ENCODE peak calls at places on chromosomes 6 and 20, in seven cellular contexts. S, K, Y, F, D, Q and X are unnamed samples.

GRCh38 chr20:62370115-62370806 is 3.1 kb upstream of the LAMA5 start:
- DNase-seq in F (peak; percentile 82), D (peak; percentile 58), Y (no peak), K (no peak), Q (no peak), S (peak; percentile 59), X (no peak)

GRCh38 chr20:50284811-50285375 is 94.3 kb downstream of the CEBPB start:
- DNase-seq in S (no peak), Q (no peak), Y (peak; percentile 65), D (no peak), F (no peak), K (peak; percentile 82), X (no peak)

GRCh38 chr6:106136845-106137244 is 50.7 kb downstream of the PRDM1 start:
- DNase-seq in Q (no peak), S (no peak), F (no peak), D (no peak), Y (no peak), K (no peak), X (no peak)

GRCh38 chr6:148969679-148970078 is 222.8 kb downstream of the UST start:
- DNase-seq in Q (peak; percentile 13), S (peak; percentile 29), Y (no peak), K (no peak), D (no peak), F (peak; percentile 70), X (no peak)

GRCh38 chr6:128295670-128296069 is 224.7 kb downstream of the PTPRK start:
- DNase-seq in Y (no peak), K (no peak), Q (no peak), S (no peak), D (no peak), F (no peak), X (no peak)

GRCh38 chr20:31663838-31664695 is 26.4 kb downstream of the COX4I2 start:
- DNase-seq in S (no peak), Y (no peak), D (peak; percentile 46), K (no peak), F (no peak), Q (peak; percentile 77), X (no peak)

GRCh38 chr20:49028684-49029083 is 17.4 kb upstream of the CSE1L start:
- DNase-seq in Q (no peak), Y (peak; percentile 47), D (no peak), S (no peak), F (peak; percentile 13), K (no peak), X (no peak)

GRCh38 chr6:100257661-100258395 is 206.9 kb downstream of the SIM1 start:
- DNase-seq in D (no peak), F (peak; percentile 68), Y (no peak), S (no peak), K (no peak), Q (no peak), X (no peak)

GRCh38 chr20:31605902-31606677 is 1.0 kb downstream of the ID1 start:
- DNase-seq in S (no peak), Q (no peak), F (no peak), D (peak; percentile 84), Y (peak; percentile 52), K (no peak), X (peak; percentile 74)

GRCh38 chr6:39885691-39886090 is 48.6 kb downstream of the MOCS1 start:
- DNase-seq in S (no peak), K (no peak), D (no peak), F (no peak), Q (no peak), Y (no peak), X (no peak)

GRCh38 chr6:101231606-101232235 is 161.8 kb upstream of the GRIK2 start:
- DNase-seq in Q (no peak), K (no peak), Y (no peak), D (no peak), F (no peak), S (no peak), X (no peak)

GRCh38 chr20:15930324-15931305 is 642.6 kb downstream of the KIF16B start:
- DNase-seq in Y (peak; percentile 39), S (no peak), K (no peak), Q (peak; percentile 32), F (no peak), D (no peak), X (no peak)

GRCh38 chr20:33285861-33286495 is 3.0 kb downstream of the BPIFB1 start:
- DNase-seq in Q (no peak), S (no peak), K (no peak), D (no peak), Y (no peak), F (no peak), X (no peak)

GRCh38 chr6:107665386-107665785 is 158.7 kb downstream of the SCML4 start:
- DNase-seq in D (peak; percentile 39), K (no peak), Y (no peak), S (no peak), F (peak; percentile 70), Q (no peak), X (no peak)

GRCh38 chr20:41072099-41072798 is 43.6 kb downstream of the TOP1 start:
- DNase-seq in S (peak; percentile 18), Q (peak; percentile 22), Y (no peak), D (no peak), K (peak; percentile 33), F (peak; percentile 88), X (peak; percentile 79)

GRCh38 chr20:63350597-63351379 is 10.4 kb downstream of the CHRNA4 start:
- DNase-seq in K (no peak), F (no peak), Q (no peak), Y (no peak), D (peak; percentile 46), S (no peak), X (no peak)

GRCh38 chr6:140980265-140980887 is 1152.3 kb upstream of the GJE1 start:
- DNase-seq in D (no peak), F (peak; percentile 14), K (no peak), Q (no peak), Y (no peak), S (no peak), X (no peak)

GRCh38 chr20:49951160-49951559 is 15.0 kb downstream of the RNF114 start:
- DNase-seq in S (no peak), K (no peak), Q (no peak), Y (no peak), F (peak; percentile 74), D (no peak), X (no peak)

GRCh38 chr6:118581489-118581959 is 33.4 kb downstream of the PLN start:
- DNase-seq in S (no peak), K (no peak), Y (no peak), D (no peak), Q (peak; percentile 39), F (peak; percentile 75), X (no peak)

GRCh38 chr20:6767166-6767535 is 335 bp upstream of the BMP2 start:
- DNase-seq in D (no peak), Q (no peak), K (no peak), Y (no peak), S (no peak), F (no peak), X (no peak)

GRCh38 chr20:6768228-6769185 is 1.0 kb downstream of the BMP2 start:
- DNase-seq in Y (peak; percentile 44), F (peak; percentile 38), D (peak; percentile 46), S (peak; percentile 29), Q (peak; percentile 38), K (peak; percentile 19), X (no peak)

GRCh38 chr20:6767536-6768227 is at the start of gene BMP2:
- DNase-seq in K (peak; percentile 53), Q (peak; percentile 53), F (peak; percentile 65), Y (peak; percentile 82), S (peak; percentile 47), D (peak; percentile 92), X (no peak)

GRCh38 chr20:6766433-6766832 is 1.1 kb upstream of the BMP2 start:
- DNase-seq in F (no peak), Q (no peak), Y (no peak), S (no peak), K (no peak), D (no peak), X (no peak)

GRCh38 chr20:6769953-6770831 is 2.7 kb downstream of the BMP2 start:
- DNase-seq in K (peak; percentile 46), D (peak; percentile 93), S (peak; percentile 23), F (peak; percentile 23), Y (peak; percentile 23), Q (peak; percentile 43), X (no peak)
- H3K27ac ChIP-seq in K (no peak overlapping the region), D (peak overlapping the region; percentile 18), S (no peak overlapping the region), F (no peak overlapping the region), Y (no peak overlapping the region), Q (peak overlapping the region; percentile 55), X (no peak overlapping the region)

GRCh38 chr6:71393471-71393870 is 104.9 kb downstream of the OGFRL1 start:
- DNase-seq in Y (no peak), F (no peak), S (peak; percentile 45), D (no peak), Q (no peak), K (no peak), X (no peak)
- H3K27me3 ChIP-seq in Y (no peaks in the 10 kb centered on the region), F (no peaks in the 10 kb centered on the region), S (no peaks in the 10 kb centered on the region), D (no peaks in the 10 kb centered on the region), Q (no peaks in the 10 kb centered on the region), K (no peaks in the 10 kb centered on the region), X (no peaks in the 10 kb centered on the region)

GRCh38 chr6:143732539-143732938 is 54.8 kb downstream of the PHACTR2 start:
- DNase-seq in Q (no peak), S (no peak), D (no peak), F (no peak), Y (no peak), K (no peak), X (no peak)
- H3K4me3 ChIP-seq in Q (no peak overlapping the region), S (no peak overlapping the region), D (no peak overlapping the region), F (no peak overlapping the region), Y (no peak overlapping the region), K (no peak overlapping the region), X (no peak overlapping the region)

DNA sequence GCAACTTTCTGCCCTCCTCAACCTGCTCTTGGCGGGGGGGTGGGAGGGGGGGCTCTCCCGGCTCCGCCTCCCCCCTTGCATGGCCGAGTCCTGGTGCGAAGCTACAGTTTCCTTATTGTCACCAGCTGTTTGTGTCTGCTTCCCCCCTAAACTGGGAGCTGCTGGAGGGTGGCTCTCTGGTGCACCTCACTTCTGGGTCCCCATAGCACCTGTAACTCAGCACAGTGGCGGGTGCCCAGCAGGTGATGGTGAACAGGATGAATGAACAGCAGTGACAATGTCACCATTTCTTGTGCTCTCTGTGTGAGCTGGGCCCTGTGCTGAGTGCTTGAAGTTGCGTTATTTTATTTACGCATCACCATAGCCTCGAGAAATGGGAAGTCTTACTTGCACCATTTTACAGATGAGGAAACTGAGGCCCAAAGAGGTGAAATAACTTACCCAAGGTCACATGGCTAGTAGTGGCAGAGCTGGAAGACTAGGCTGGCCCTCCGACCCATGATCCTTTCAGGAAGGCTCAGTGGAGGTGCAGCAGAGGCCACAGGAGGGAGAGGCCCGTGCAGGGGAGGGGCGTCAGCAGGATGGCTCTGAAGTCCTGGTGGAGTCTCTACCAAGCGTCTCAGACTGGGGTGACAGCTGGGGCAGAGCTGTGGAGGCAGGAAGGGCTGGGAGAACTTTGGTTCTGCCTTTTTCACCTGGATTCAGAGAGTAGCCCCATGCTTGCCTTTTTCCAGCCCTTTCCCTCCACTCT is 41.8 kb downstream of the SRC start:
- DNase-seq in Y (peak; percentile 20), K (no peak), Q (no peak), F (no peak), D (no peak), S (no peak), X (no peak)
- H3K27ac ChIP-seq in Y (no peak overlapping the region), K (no peak overlapping the region), Q (no peak overlapping the region), F (no peak overlapping the region), D (no peak overlapping the region), S (no peak overlapping the region), X (no peak overlapping the region)

DNA sequence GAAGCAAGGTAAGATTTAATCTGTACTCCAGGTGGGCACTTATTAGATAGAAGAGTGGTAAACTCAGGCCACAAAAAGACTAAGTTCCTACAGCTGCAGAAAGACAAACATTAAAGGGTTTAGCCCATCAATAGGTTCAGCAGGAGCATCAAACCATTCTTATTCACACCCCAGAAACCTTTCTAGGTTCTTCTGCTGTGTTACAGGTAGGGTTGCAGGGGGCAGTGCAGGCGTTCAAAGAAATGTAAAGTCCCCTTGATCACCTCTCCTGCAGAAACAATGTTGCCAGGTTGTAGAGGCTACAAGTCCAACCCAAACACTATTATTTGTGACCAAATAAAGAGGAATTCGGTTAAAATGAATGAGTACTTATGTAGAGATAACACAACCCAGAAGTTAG is 31.8 kb downstream of the PHACTR1 start:
- DNase-seq in F (no peak), K (no peak), S (no peak), Y (no peak), D (no peak), Q (no peak), X (no peak)
- H3K27me3 ChIP-seq in F (peaks cover 17% of the 10 kb centered on the region), K (no peaks in the 10 kb centered on the region), S (peaks cover 49% of the 10 kb centered on the region), Y (no peaks in the 10 kb centered on the region), D (peaks cover 15% of the 10 kb centered on the region), Q (peaks cover 12% of the 10 kb centered on the region), X (peaks cover 8% of the 10 kb centered on the region)